ENCODE peak calls at places on chromosomes 2 and 18, in ten cellular contexts. M is astrocyte, B is smooth muscle cell of the brain vasculature, L is activated gamma-delta T cell treated with Interleukin-2 at 50 U/mL for 16 hours, A is neural progenitor cell, X is astrocyte of the spinal cord, O is amygdala, Y is endodermal cell, Q is GM04503, E is left ventricle myocardium inferior. N is an unnamed sample.

GRCh38 chr18:34951625-34952379 is 89.4 kb upstream of the MAPRE2 start:
- DNase-seq in M (no peak), B (no peak), L (no peak), A (no peak), X (no peak), O (no peak), Y (no peak), Q (no peak), E (no peak), N (no peak)

GRCh38 chr18:49584431-49584830 is 22.6 kb downstream of the LIPG start:
- DNase-seq in M (no peak), B (no peak), L (no peak), A (no peak), X (no peak), O (no peak), Y (no peak), Q (no peak), E (no peak), N (no peak)

GRCh38 chr2:121793816-121794215 is 38.4 kb downstream of the TSN start:
- DNase-seq in M (no peak), B (no peak), L (no peak), A (no peak), X (no peak), O (no peak), Y (peak; percentile 33), Q (no peak), E (no peak), N (no peak)

GRCh38 chr2:215695876-215696275 is 260.0 kb upstream of the FN1 start:
- DNase-seq in M (no peak), B (no peak), L (no peak), A (no peak), X (no peak), O (no peak), Y (no peak), Q (no peak), E (no peak), N (no peak)

GRCh38 chr2:154740360-154740759 is 41.9 kb downstream of the KCNJ3 start:
- DNase-seq in M (no peak), B (no peak), L (no peak), A (no peak), X (no peak), O (no peak), Y (no peak), Q (no peak), E (no peak), N (no peak)

GRCh38 chr2:171792922-171793580 is 101.0 kb downstream of the SLC25A12 start:
- DNase-seq in M (no peak), B (no peak), L (no peak), A (peak; percentile 54), X (no peak), O (no peak), Y (no peak), Q (no peak), E (no peak), N (no peak)

GRCh38 chr2:71609958-71610357 is 156.6 kb downstream of the DYSF start:
- DNase-seq in M (peak; percentile 38), B (no peak), L (no peak), A (no peak), X (peak; percentile 60), O (no peak), Y (no peak), Q (no peak), E (no peak), N (no peak)

GRCh38 chr2:207225773-207226172 is 60.0 kb upstream of the KLF7 start:
- DNase-seq in M (no peak), B (no peak), L (no peak), A (no peak), X (no peak), O (no peak), Y (no peak), Q (no peak), E (no peak), N (no peak)

GRCh38 chr2:50694798-50695197 is 337.1 kb downstream of the NRXN1 start:
- DNase-seq in M (no peak), B (no peak), L (no peak), A (no peak), X (no peak), O (no peak), Y (no peak), Q (no peak), E (no peak), N (no peak)

GRCh38 chr18:79585395-79586370 is 93.9 kb upstream of the CTDP1 start:
- DNase-seq in M (no peak), B (no peak), L (no peak), A (no peak), X (no peak), O (no peak), Y (peak; percentile 53), Q (no peak), E (peak; percentile 11), N (no peak)

GRCh38 chr18:62455222-62455621 is 67.6 kb upstream of the ZCCHC2 start:
- DNase-seq in M (no peak), B (no peak), L (no peak), A (no peak), X (no peak), O (no peak), Y (no peak), Q (no peak), E (no peak), N (no peak)

GRCh38 chr2:75098856-75099255 is 100.5 kb downstream of the TACR1 start:
- DNase-seq in M (peak; percentile 24), B (no peak), L (no peak), A (peak; percentile 62), X (peak; percentile 46), O (no peak), Y (peak; percentile 69), Q (no peak), E (no peak), N (no peak)

GRCh38 chr18:26697186-26697585 is 148.8 kb upstream of the KCTD1 start:
- DNase-seq in M (no peak), B (no peak), L (no peak), A (no peak), X (no peak), O (no peak), Y (no peak), Q (no peak), E (no peak), N (no peak)

GRCh38 chr18:48033770-48034650 is 103.6 kb upstream of the SMAD2 start:
- DNase-seq in M (no peak), B (no peak), L (no peak), A (no peak), X (no peak), O (no peak), Y (peak; percentile 31), Q (no peak), E (no peak), N (no peak)

GRCh38 chr2:121565389-121566250 is 34.9 kb downstream of the RNU4ATAC start:
- DNase-seq in M (no peak), B (no peak), L (no peak), A (no peak), X (no peak), O (no peak), Y (no peak), Q (no peak), E (no peak), N (no peak)

GRCh38 chr2:235811446-235812184 is 317.8 kb downstream of the AGAP1 start:
- DNase-seq in M (peak; percentile 8), B (no peak), L (no peak), A (no peak), X (no peak), O (no peak), Y (no peak), Q (no peak), E (no peak), N (no peak)

GRCh38 chr2:46580416-46580815 is 101.1 kb downstream of the TMEM247 start:
- DNase-seq in M (no peak), B (peak; percentile 10), L (no peak), A (no peak), X (no peak), O (no peak), Y (no peak), Q (no peak), E (no peak), N (no peak)

GRCh38 chr18:24613887-24614286 is 153.4 kb downstream of the HRH4 start:
- DNase-seq in M (no peak), B (no peak), L (no peak), A (no peak), X (no peak), O (no peak), Y (no peak), Q (no peak), E (no peak), N (no peak)

GRCh38 chr2:151841025-151841424 is 12.8 kb upstream of the ARL5A start:
- DNase-seq in M (no peak), B (no peak), L (no peak), A (no peak), X (no peak), O (no peak), Y (no peak), Q (no peak), E (no peak), N (no peak)

GRCh38 chr2:43175187-43175490 is 51.3 kb downstream of the ZFP36L2 start:
- DNase-seq in M (peak; percentile 38), B (no peak), L (no peak), A (peak; percentile 26), X (peak; percentile 61), O (no peak), Y (no peak), Q (peak; percentile 29), E (no peak), N (no peak)